ENCODE peak calls at places on chromosomes 5 and 9, in nine cellular contexts. R is K562, C is H1, D is HCT116, O is left ventricle myocardium inferior, P is tibial artery, W is right atrium auricular region, Z is vagina, U is fibroblast of lung. X is an unnamed sample. For H3K9me3, the result is how much of the 10 kb centered on the place peaks cover.

GRCh38 chr5:82164109-82164956 is 113.8 kb downstream of the RPS23 start:
- DNase-seq in R (no peak), C (no peak), D (no peak), O (no peak), P (no peak), W (no peak), Z (no peak), U (peak), X (no peak)

GRCh38 chr5:162323471-162323870 is 255.9 kb downstream of the GABRG2 start:
- DNase-seq in R (no peak), C (no peak), D (no peak), O (no peak), P (no peak), W (no peak), Z (no peak), U (no peak), X (no peak)

GRCh38 chr5:313806-314376 is 7.6 kb upstream of the AHRR start:
- DNase-seq in R (no peak), C (no peak), D (no peak), O (no peak), P (no peak), W (no peak), Z (no peak), U (no peak), X (no peak)

GRCh38 chr9:79447760-79448159 is 124.0 kb upstream of the TLE4 start:
- DNase-seq in R (no peak), C (no peak), D (no peak), O (no peak), P (no peak), W (no peak), Z (no peak), U (no peak), X (no peak)

GRCh38 chr5:59685131-59685530 is 208.4 kb downstream of the PDE4D start:
- DNase-seq in R (no peak), C (no peak), D (no peak), O (no peak), P (no peak), W (no peak), Z (no peak), U (peak), X (no peak)

GRCh38 chr5:122163151-122164069 is 34.1 kb downstream of the ZNF474 start:
- DNase-seq in R (no peak), C (no peak), D (no peak), O (no peak), P (peak), W (peak), Z (no peak), U (peak), X (no peak)

GRCh38 chr5:124343021-124343420 is 403.4 kb downstream of the ZNF608 start:
- DNase-seq in R (no peak), C (no peak), D (no peak), O (no peak), P (no peak), W (no peak), Z (no peak), U (peak), X (no peak)

GRCh38 chr9:34378376-34379060 is 1.8 kb upstream of the MYORG start:
- DNase-seq in R (no peak), C (no peak), D (no peak), O (no peak), P (no peak), W (peak), Z (no peak), U (no peak), X (no peak)

GRCh38 chr9:81373294-81373693 is 316.1 kb downstream of the TLE1 start:
- DNase-seq in R (no peak), C (no peak), D (no peak), O (peak), P (no peak), W (no peak), Z (no peak), U (no peak), X (peak)

GRCh38 chr9:132591244-132591643 is 8.8 kb downstream of the BARHL1 start:
- DNase-seq in R (no peak), C (no peak), D (no peak), O (no peak), P (no peak), W (no peak), Z (no peak), U (no peak), X (no peak)

GRCh38 chr5:89255845-89256463 is 373.0 kb upstream of the MEF2C start:
- DNase-seq in R (peak), C (peak), D (peak), O (no peak), P (no peak), W (no peak), Z (no peak), U (peak), X (no peak)

GRCh38 chr9:100011062-100011681 is 87.6 kb downstream of the ERP44 start:
- DNase-seq in R (peak), C (no peak), D (peak), O (no peak), P (no peak), W (no peak), Z (no peak), U (peak), X (no peak)

GRCh38 chr9:130890869-130891698 is 5.5 kb downstream of the QRFP start:
- DNase-seq in R (no peak), C (no peak), D (no peak), O (no peak), P (no peak), W (no peak), Z (no peak), U (no peak), X (no peak)

GRCh38 chr9:107737987-107738743 is 248.6 kb upstream of the KLF4 start:
- DNase-seq in R (no peak), C (no peak), D (no peak), O (peak), P (peak), W (peak), Z (no peak), U (peak), X (peak)

GRCh38 chr9:93644397-93645088 is 68.2 kb downstream of the PHF2 start:
- DNase-seq in R (no peak), C (no peak), D (no peak), O (no peak), P (no peak), W (no peak), Z (no peak), U (no peak), X (no peak)

GRCh38 chr9:130042406-130042930 is 521 bp downstream of the FNBP1 start:
- DNase-seq in R (peak), C (no peak), D (no peak), O (peak), P (peak), W (no peak), Z (no peak), U (peak), X (peak)

GRCh38 chr5:34538026-34538672 is 118.0 kb upstream of the RAI14 start:
- DNase-seq in R (peak), C (no peak), D (no peak), O (no peak), P (no peak), W (no peak), Z (no peak), U (no peak), X (no peak)

GRCh38 chr5:123719004-123719403 is 207.0 kb downstream of the CSNK1G3 start:
- DNase-seq in R (no peak), C (no peak), D (no peak), O (no peak), P (no peak), W (no peak), Z (no peak), U (no peak), X (no peak)

GRCh38 chr5:10199700-10200099 is 50.0 kb downstream of the ATPSCKMT start:
- DNase-seq in R (no peak), C (no peak), D (no peak), O (no peak), P (no peak), W (no peak), Z (no peak), U (no peak), X (no peak)

GRCh38 chr9:967851-968641 is 8.4 kb upstream of the DMRT3 start:
- DNase-seq in R (no peak), C (no peak), D (no peak), O (no peak), P (no peak), W (no peak), Z (no peak), U (no peak), X (no peak)

GRCh38 chr9:123544007-123544827 is 188.2 kb downstream of the CRB2 start:
- DNase-seq in R (peak), C (no peak), D (peak), O (no peak), P (no peak), W (no peak), Z (no peak), U (peak), X (no peak)

GRCh38 chr9:93911871-93912554 is 43.1 kb downstream of the BARX1 start:
- DNase-seq in R (no peak), C (no peak), D (no peak), O (peak), P (no peak), W (no peak), Z (no peak), U (no peak), X (peak)

GRCh38 chr9:133733421-133734250 is 4.5 kb downstream of the SARDH start:
- DNase-seq in R (no peak), C (no peak), D (no peak), O (no peak), P (no peak), W (no peak), Z (peak), U (no peak), X (no peak)

GRCh38 chr5:25091917-25092316 is 447.1 kb upstream of the CDH10 start:
- DNase-seq in R (no peak), C (no peak), D (no peak), O (no peak), P (no peak), W (no peak), Z (no peak), U (peak), X (no peak)

GRCh38 chr5:122236270-122236669 is 75.8 kb upstream of the SNCAIP start:
- DNase-seq in R (no peak), C (no peak), D (no peak), O (no peak), P (no peak), W (no peak), Z (no peak), U (no peak), X (no peak)

GRCh38 chr5:171906171-171906570 is 100.3 kb downstream of the FBXW11 start:
- DNase-seq in R (no peak), C (no peak), D (no peak), O (no peak), P (no peak), W (no peak), Z (no peak), U (no peak), X (no peak)

GRCh38 chr5:172133359-172134029 is 54.5 kb downstream of the STK10 start:
- DNase-seq in R (no peak), C (no peak), D (no peak), O (no peak), P (peak), W (peak), Z (no peak), U (peak), X (no peak)

GRCh38 chr9:119071636-119072035 is 297.6 kb downstream of the BRINP1 start:
- DNase-seq in R (no peak), C (no peak), D (no peak), O (no peak), P (no peak), W (no peak), Z (no peak), U (peak), X (no peak)

GRCh38 chr9:4371108-4371507 is 71.2 kb upstream of the GLIS3 start:
- DNase-seq in R (no peak), C (no peak), D (no peak), O (no peak), P (no peak), W (no peak), Z (no peak), U (peak), X (no peak)

GRCh38 chr9:106862946-106863740 is at the start of gene ZNF462:
- DNase-seq in R (no peak), C (no peak), D (no peak), O (peak), P (no peak), W (peak), Z (no peak), U (peak), X (peak)

GRCh38 chr5:31361906-31362900 is 168.7 kb downstream of the CDH6 start:
- DNase-seq in R (no peak), C (peak), D (no peak), O (no peak), P (no peak), W (no peak), Z (no peak), U (peak), X (no peak)

GRCh38 chr5:177194278-177194677 is 60.7 kb downstream of the NSD1 start:
- DNase-seq in R (no peak), C (peak), D (peak), O (no peak), P (peak), W (no peak), Z (no peak), U (peak), X (no peak)

GRCh38 chr5:122937914-122938313 is 92.5 kb downstream of the SNX24 start:
- DNase-seq in R (no peak), C (no peak), D (no peak), O (peak), P (peak), W (peak), Z (no peak), U (no peak), X (peak)

GRCh38 chr5:165405340-165405739 is 1899.9 kb downstream of the MAT2B start:
- DNase-seq in R (no peak), C (no peak), D (no peak), O (no peak), P (no peak), W (no peak), Z (no peak), U (no peak), X (no peak)

GRCh38 chr9:100589582-100589981 is 11.7 kb downstream of the CAVIN4 start:
- DNase-seq in R (no peak), C (no peak), D (no peak), O (no peak), P (no peak), W (no peak), Z (no peak), U (peak), X (no peak)

GRCh38 chr9:126788631-126789349 is 16.1 kb upstream of the ZBTB43 start:
- DNase-seq in R (no peak), C (no peak), D (no peak), O (no peak), P (no peak), W (no peak), Z (no peak), U (peak), X (no peak)

GRCh38 chr5:162289489-162289888 is 221.9 kb downstream of the GABRG2 start:
- DNase-seq in R (no peak), C (no peak), D (no peak), O (no peak), P (no peak), W (no peak), Z (no peak), U (no peak), X (no peak)

GRCh38 chr5:58188287-58188651 is 271.6 kb downstream of the PLK2 start:
- DNase-seq in R (no peak), C (no peak), D (peak), O (no peak), P (no peak), W (no peak), Z (no peak), U (peak), X (no peak)
- TF ChIP-seq CTCF in R (no peak), C (no peak), D (no peak), O (peak), P (no peak), W (no peak), Z (no peak), U (no peak), X (peak)

GRCh38 chr5:141393267-141393666 is 834 bp downstream of the PCDHGA8 start:
- DNase-seq in R (no peak), C (no peak), D (no peak), O (no peak), P (no peak), W (no peak), Z (no peak), U (no peak), X (no peak)
- H3K9me3 ChIP-seq in R (under half), C (half or more), D (under half), O (half or more), P (half or more), W (under half), Z (half or more), U (under half), X (under half)

GRCh38 chr9:137044042-137044441 is 1.9 kb downstream of the NPDC1 start:
- DNase-seq in R (no peak), C (no peak), D (no peak), O (no peak), P (no peak), W (no peak), Z (no peak), U (no peak), X (no peak)
- H3K4me3 ChIP-seq in R (no peak), C (no peak), D (no peak), O (peak), P (peak), W (peak), Z (peak), U (no peak), X (peak)

DNA sequence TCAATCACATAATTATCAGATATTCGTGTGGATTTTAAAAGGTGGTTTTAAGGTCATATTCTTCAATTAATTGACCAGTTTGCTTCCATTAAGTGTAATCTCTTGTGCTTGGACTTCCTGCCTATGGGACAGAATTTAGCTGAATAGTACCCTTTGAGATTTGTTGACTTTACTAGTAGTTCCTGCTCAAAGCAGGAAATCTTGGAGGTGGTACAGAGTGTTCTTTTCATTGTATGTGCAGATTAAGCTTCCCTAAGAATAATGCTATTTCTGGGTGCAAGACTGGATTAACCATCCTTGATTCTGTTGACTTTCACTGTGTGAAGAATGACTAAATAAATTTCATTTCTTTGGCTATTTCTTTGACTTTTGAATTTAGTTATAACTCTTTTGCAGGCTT is 45.4 kb upstream of the ELL2 start:
- DNase-seq in R (no peak), C (no peak), D (no peak), O (no peak), P (no peak), W (no peak), Z (no peak), U (no peak), X (no peak)
- TF ChIP-seq CTCF in R (no peak), C (no peak), D (no peak), O (no peak), P (no peak), W (no peak), Z (no peak), U (no peak), X (no peak)

DNA sequence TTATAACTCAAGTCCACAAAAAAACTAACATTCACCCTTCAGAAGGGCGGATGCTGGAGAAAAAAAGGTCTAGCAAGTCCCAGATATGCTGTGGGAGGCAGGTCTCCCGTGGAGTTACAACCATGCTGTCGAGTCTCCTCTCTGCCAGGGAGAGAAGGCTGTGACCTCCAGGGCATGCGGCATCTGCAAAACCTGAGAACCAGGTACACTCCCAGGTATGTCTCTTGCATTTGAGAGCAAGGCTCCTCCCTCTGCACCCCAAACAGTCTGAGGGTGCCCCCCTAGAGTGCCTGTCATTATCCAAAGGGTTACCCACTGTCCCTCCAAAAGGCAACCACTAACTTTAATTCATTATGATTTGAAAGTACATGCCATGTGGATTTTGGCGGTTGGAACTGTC is 134.0 kb downstream of the IRX2 start:
- DNase-seq in R (no peak), C (no peak), D (no peak), O (no peak), P (no peak), W (peak), Z (peak), U (no peak), X (no peak)
- H3K9me3 ChIP-seq in R (under half), C (under half), D (under half), O (under half), P (under half), W (under half), Z (under half), U (under half), X (under half)

DNA sequence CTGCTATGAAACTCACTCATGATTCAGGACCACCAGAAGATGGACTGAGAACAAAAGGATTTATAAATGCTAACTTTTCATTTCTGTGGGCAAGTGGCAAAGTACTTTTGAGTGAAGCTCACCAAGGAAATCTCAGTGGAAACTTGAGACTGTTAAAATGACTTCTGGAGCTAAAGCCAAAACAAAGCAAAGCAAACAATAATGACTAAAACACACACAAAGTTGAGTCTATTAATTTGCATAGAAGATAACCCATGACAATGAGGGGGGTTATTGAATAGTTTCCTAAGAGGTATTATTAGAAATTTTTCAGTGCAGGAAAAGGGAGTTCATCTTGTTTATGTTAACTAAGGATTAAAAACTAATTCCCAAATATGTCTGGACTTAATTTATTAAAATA is 612.8 kb upstream of the FAM174A start:
- DNase-seq in R (no peak), C (no peak), D (no peak), O (no peak), P (no peak), W (no peak), Z (no peak), U (no peak), X (no peak)
- H3K4me3 ChIP-seq in R (no peak), C (no peak), D (no peak), O (no peak), P (no peak), W (no peak), Z (no peak), U (no peak), X (no peak)

GRCh38 chr9:33265211-33265885 is 499 bp downstream of the CHMP5 start:
- DNase-seq in R (no peak), C (no peak), D (no peak), O (no peak), P (no peak), W (no peak), Z (no peak), U (peak), X (no peak)

GRCh38 chr9:33263936-33264472 is 504 bp downstream of the BAG1 start:
- DNase-seq in R (no peak), C (no peak), D (no peak), O (peak), P (peak), W (peak), Z (no peak), U (no peak), X (peak)

GRCh38 chr9:33267368-33267767 is 2.5 kb downstream of the CHMP5 start:
- DNase-seq in R (no peak), C (no peak), D (no peak), O (no peak), P (no peak), W (no peak), Z (no peak), U (no peak), X (no peak)

GRCh38 chr9:33263131-33263935 is 1.2 kb downstream of the BAG1 start:
- DNase-seq in R (no peak), C (no peak), D (no peak), O (no peak), P (peak), W (peak), Z (no peak), U (peak), X (peak)

GRCh38 chr9:33264473-33265177 is at the start of the genes BAG1 and CHMP5:
- DNase-seq in R (peak), C (peak), D (peak), O (peak), P (peak), W (peak), Z (peak), U (peak), X (peak)
- TF ChIP-seq CTCF in R (no peak), C (peak), D (peak), O (peak), P (no peak), W (no peak), Z (no peak), U (peak), X (peak)

DNA sequence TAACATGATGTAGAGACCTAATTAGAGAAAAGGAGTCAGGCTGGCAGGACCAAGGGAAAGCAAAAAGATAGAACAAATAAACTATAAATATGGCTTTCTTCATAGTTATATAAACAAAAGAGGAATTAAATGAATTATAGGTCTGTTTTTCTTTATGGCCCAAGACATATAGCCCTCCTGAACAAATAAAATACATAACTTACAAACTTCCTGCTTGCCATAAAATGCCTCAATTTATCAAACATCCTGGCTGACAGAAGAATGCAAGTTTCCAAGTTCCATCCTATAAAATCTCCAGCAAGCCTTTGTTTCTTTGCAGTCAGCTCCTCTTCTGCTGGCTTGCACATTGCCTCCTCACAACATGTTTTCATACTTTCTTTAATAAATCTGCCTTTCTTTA is 31.3 kb upstream of the IRGM start:
- DNase-seq in R (no peak), C (no peak), D (no peak), O (no peak), P (no peak), W (no peak), Z (no peak), U (no peak), X (no peak)
- H3K9me3 ChIP-seq in R (under half), C (under half), D (under half), O (under half), P (under half), W (under half), Z (under half), U (under half), X (under half)